ENCODE peak calls at places on chromosomes 7 and 10, in nine cellular contexts. A is lower lobe of right lung, P is nephron progenitor cell, K is A549, I is psoas muscle, R is H9, Q is lung, X is BJ, W is osteocyte. E is an unnamed sample.

GRCh38 chr7:88522771-88523316 is 216.2 kb upstream of the STEAP4 start:
- DNase-seq in A (no peak), P (no peak), K (no peak), I (no peak), R (no peak), Q (no peak), X (no peak), W (no peak), E (no peak)

GRCh38 chr10:5567477-5567876 is 42.7 kb downstream of the CALML3 start:
- DNase-seq in A (no peak), P (no peak), K (no peak), I (no peak), R (no peak), Q (no peak), X (no peak), W (no peak), E (no peak)

GRCh38 chr7:4115941-4116610 is 566.0 kb upstream of the FOXK1 start:
- DNase-seq in A (no peak), P (no peak), K (no peak), I (no peak), R (no peak), Q (no peak), X (no peak), W (no peak), E (no peak)

GRCh38 chr10:25522294-25522693 is 347.5 kb downstream of the GPR158 start:
- DNase-seq in A (no peak), P (no peak), K (no peak), I (no peak), R (no peak), Q (no peak), X (no peak), W (no peak), E (no peak)

GRCh38 chr10:98404571-98405396 is 10.2 kb downstream of the PYROXD2 start:
- DNase-seq in A (no peak), P (no peak), K (peak; percentile 61), I (no peak), R (no peak), Q (no peak), X (peak; percentile 60), W (no peak), E (no peak)

GRCh38 chr10:105843786-105844560 is 1202.9 kb downstream of the SORCS3 start:
- DNase-seq in A (no peak), P (no peak), K (no peak), I (no peak), R (no peak), Q (no peak), X (no peak), W (no peak), E (no peak)

GRCh38 chr10:3197354-3198003 is 24.9 kb upstream of the PITRM1 start:
- DNase-seq in A (peak; percentile 80), P (peak; percentile 84), K (peak; percentile 78), I (peak; percentile 89), R (peak; percentile 87), Q (peak; percentile 75), X (peak; percentile 62), W (peak; percentile 94), E (peak; percentile 51)

GRCh38 chr7:65809259-65809981 is 63.5 kb upstream of the VKORC1L1 start:
- DNase-seq in A (no peak), P (no peak), K (no peak), I (no peak), R (no peak), Q (no peak), X (no peak), W (no peak), E (no peak)

GRCh38 chr10:6148908-6149307 is 53.8 kb upstream of the PFKFB3 start:
- DNase-seq in A (no peak), P (no peak), K (no peak), I (no peak), R (no peak), Q (no peak), X (no peak), W (no peak), E (no peak)

DNA sequence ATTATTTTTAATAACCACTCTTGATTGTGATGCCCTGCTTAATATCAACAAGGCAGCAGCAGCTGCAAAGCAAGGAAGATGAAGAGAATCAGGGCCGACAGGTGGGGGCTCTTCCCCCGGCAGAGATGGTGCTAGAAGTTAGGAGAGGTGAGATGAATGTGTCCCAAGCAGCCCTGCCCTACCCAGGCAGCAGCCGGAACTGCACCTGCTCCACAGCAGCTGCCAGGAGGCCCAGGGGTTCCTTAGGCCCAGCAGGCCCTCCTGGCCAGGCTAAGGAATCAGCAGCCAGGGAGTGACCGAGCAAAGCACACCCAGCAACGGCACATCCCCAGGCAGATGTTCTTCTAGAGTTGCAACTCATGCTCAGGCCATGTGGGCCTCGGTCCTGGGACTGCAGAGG is 17.9 kb downstream of the AFAP1L2 start:
- DNase-seq in A (no peak), P (no peak), K (peak; percentile 26), I (no peak), R (no peak), Q (no peak), X (no peak), W (no peak), E (no peak)
- TF ChIP-seq CTCF in A (no peak), P (no peak), K (no peak), I (no peak), R (peak; percentile 47), Q (no peak), X (no peak), W (no peak), E (no peak)

GRCh38 chr10:116742367-116743265 is at the start of gene HSPA12A:
- DNase-seq in A (peak; percentile 79), P (peak; percentile 87), K (peak; percentile 76), I (peak; percentile 87), R (peak; percentile 74), Q (peak; percentile 74), X (peak; percentile 52), W (peak; percentile 92), E (no peak)

GRCh38 chr10:116740971-116741370 is 1.4 kb downstream of the HSPA12A start:
- DNase-seq in A (no peak), P (no peak), K (no peak), I (no peak), R (no peak), Q (no peak), X (no peak), W (no peak), E (no peak)

GRCh38 chr10:116743266-116744064 is 1.1 kb upstream of the HSPA12A start:
- DNase-seq in A (no peak), P (no peak), K (no peak), I (no peak), R (no peak), Q (no peak), X (no peak), W (no peak), E (no peak)

GRCh38 chr10:116744163-116744788 is 1.9 kb upstream of the HSPA12A start:
- DNase-seq in A (no peak), P (no peak), K (no peak), I (no peak), R (no peak), Q (no peak), X (no peak), W (no peak), E (no peak)

GRCh38 chr10:116741391-116742351 is 695 bp downstream of the HSPA12A start:
- DNase-seq in A (no peak), P (peak; percentile 49), K (no peak), I (no peak), R (no peak), Q (no peak), X (no peak), W (no peak), E (no peak)
- TF ChIP-seq CTCF in A (no peak), P (no peak), K (no peak), I (no peak), R (no peak), Q (no peak), X (no peak), W (no peak), E (no peak)

DNA sequence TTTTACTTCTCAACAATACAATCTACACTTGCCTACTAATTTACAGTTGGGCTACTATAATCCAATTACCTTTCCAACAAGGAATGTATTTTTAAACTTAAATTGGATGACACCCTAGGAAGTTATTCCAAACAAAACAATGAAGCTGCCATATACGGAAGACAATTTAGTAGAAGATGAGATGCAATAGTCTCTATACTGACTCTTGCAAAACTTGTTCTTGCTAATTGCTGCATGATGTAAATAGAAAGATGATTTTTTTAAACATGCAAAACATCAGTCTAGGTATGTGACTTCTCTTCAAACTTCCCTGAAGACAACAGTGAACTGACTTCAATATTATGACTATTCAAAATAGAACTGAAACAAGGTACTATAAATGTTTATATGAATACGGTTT is 17.6 kb downstream of the NT5C3A start:
- DNase-seq in A (no peak), P (no peak), K (no peak), I (no peak), R (no peak), Q (no peak), X (no peak), W (no peak), E (no peak)
- TF ChIP-seq CTCF in A (no peak), P (no peak), K (no peak), I (no peak), R (no peak), Q (no peak), X (no peak), W (no peak), E (no peak)

GRCh38 chr7:7579638-7580037 is 13.0 kb downstream of the MIOS start:
- DNase-seq in A (no peak), P (no peak), K (no peak), I (no peak), R (no peak), Q (no peak), X (no peak), W (no peak), E (no peak)
- TF ChIP-seq CTCF in A (no peak), P (no peak), K (no peak), I (no peak), R (no peak), Q (no peak), X (no peak), W (no peak), E (no peak)

GRCh38 chr7:30162622-30163124 is 27.9 kb downstream of the MTURN start:
- DNase-seq in A (no peak), P (no peak), K (peak; percentile 15), I (no peak), R (no peak), Q (no peak), X (no peak), W (no peak), E (no peak)
- TF ChIP-seq CTCF in A (no peak), P (no peak), K (no peak), I (no peak), R (no peak), Q (no peak), X (no peak), W (no peak), E (no peak)